ENCODE peak calls at places on chromosomes 2 and 18, in ten cellular contexts. One of them, this sample, is unnamed.

GRCh38 chr2:169397697-169398096 is 35.4 kb upstream of the LRP2 start:
- DNase-seq in left lung: no peak
- DNase-seq in aorta: no peak
- DNase-seq in COLO829: peak; percentile 70
- DNase-seq in M059J: peak; percentile 7
- DNase-seq in AG09319: no peak
- DNase-seq in gastrocnemius medialis: no peak
- DNase-seq in activated CD4-positive, alpha-beta T cell treated with anti-CD3 and anti-CD28 coated beads for 1 hour: no peak
- DNase-seq in SK-MEL-5: peak; percentile 61
- DNase-seq in heart right ventricle: no peak
- DNase-seq in this sample: no peak

GRCh38 chr2:63851912-63852311 is 10.2 kb downstream of the UGP2 start:
- DNase-seq in left lung: no peak
- DNase-seq in aorta: no peak
- DNase-seq in COLO829: no peak
- DNase-seq in M059J: peak; percentile 27
- DNase-seq in AG09319: no peak
- DNase-seq in gastrocnemius medialis: no peak
- DNase-seq in activated CD4-positive, alpha-beta T cell treated with anti-CD3 and anti-CD28 coated beads for 1 hour: no peak
- DNase-seq in SK-MEL-5: no peak
- DNase-seq in heart right ventricle: no peak
- DNase-seq in this sample: no peak

GRCh38 chr2:204691911-204692510 is 146.7 kb downstream of the PARD3B start:
- DNase-seq in left lung: no peak
- DNase-seq in aorta: no peak
- DNase-seq in COLO829: peak; percentile 69
- DNase-seq in M059J: peak; percentile 74
- DNase-seq in AG09319: peak; percentile 76
- DNase-seq in gastrocnemius medialis: peak; percentile 35
- DNase-seq in activated CD4-positive, alpha-beta T cell treated with anti-CD3 and anti-CD28 coated beads for 1 hour: no peak
- DNase-seq in SK-MEL-5: peak; percentile 83
- DNase-seq in heart right ventricle: no peak
- DNase-seq in this sample: peak; percentile 39

GRCh38 chr2:10617241-10617640 is 72.5 kb downstream of the NOL10 start:
- DNase-seq in left lung: no peak
- DNase-seq in aorta: no peak
- DNase-seq in COLO829: no peak
- DNase-seq in M059J: no peak
- DNase-seq in AG09319: no peak
- DNase-seq in gastrocnemius medialis: no peak
- DNase-seq in activated CD4-positive, alpha-beta T cell treated with anti-CD3 and anti-CD28 coated beads for 1 hour: no peak
- DNase-seq in SK-MEL-5: no peak
- DNase-seq in heart right ventricle: no peak
- DNase-seq in this sample: no peak

GRCh38 chr2:30188292-30188691 is 41.5 kb downstream of the YPEL5 start:
- DNase-seq in left lung: no peak
- DNase-seq in aorta: no peak
- DNase-seq in COLO829: no peak
- DNase-seq in M059J: no peak
- DNase-seq in AG09319: no peak
- DNase-seq in gastrocnemius medialis: no peak
- DNase-seq in activated CD4-positive, alpha-beta T cell treated with anti-CD3 and anti-CD28 coated beads for 1 hour: no peak
- DNase-seq in SK-MEL-5: no peak
- DNase-seq in heart right ventricle: no peak
- DNase-seq in this sample: no peak

GRCh38 chr2:43006834-43007543 is 214.6 kb upstream of the HAAO start:
- DNase-seq in left lung: no peak
- DNase-seq in aorta: no peak
- DNase-seq in COLO829: no peak
- DNase-seq in M059J: no peak
- DNase-seq in AG09319: no peak
- DNase-seq in gastrocnemius medialis: no peak
- DNase-seq in activated CD4-positive, alpha-beta T cell treated with anti-CD3 and anti-CD28 coated beads for 1 hour: no peak
- DNase-seq in SK-MEL-5: no peak
- DNase-seq in heart right ventricle: no peak
- DNase-seq in this sample: no peak

GRCh38 chr2:120656273-120656960 is 79.3 kb upstream of the GLI2 start:
- DNase-seq in left lung: no peak
- DNase-seq in aorta: no peak
- DNase-seq in COLO829: no peak
- DNase-seq in M059J: no peak
- DNase-seq in AG09319: no peak
- DNase-seq in gastrocnemius medialis: no peak
- DNase-seq in activated CD4-positive, alpha-beta T cell treated with anti-CD3 and anti-CD28 coated beads for 1 hour: no peak
- DNase-seq in SK-MEL-5: no peak
- DNase-seq in heart right ventricle: no peak
- DNase-seq in this sample: no peak

GRCh38 chr2:100882645-100883613 is 63.0 kb downstream of the NPAS2 start:
- DNase-seq in left lung: no peak
- DNase-seq in aorta: no peak
- DNase-seq in COLO829: no peak
- DNase-seq in M059J: peak; percentile 52
- DNase-seq in AG09319: no peak
- DNase-seq in gastrocnemius medialis: no peak
- DNase-seq in activated CD4-positive, alpha-beta T cell treated with anti-CD3 and anti-CD28 coated beads for 1 hour: no peak
- DNase-seq in SK-MEL-5: no peak
- DNase-seq in heart right ventricle: no peak
- DNase-seq in this sample: no peak

GRCh38 chr2:237698338-237698694 is 70.9 kb downstream of the LRRFIP1 start:
- DNase-seq in left lung: no peak
- DNase-seq in aorta: no peak
- DNase-seq in COLO829: no peak
- DNase-seq in M059J: no peak
- DNase-seq in AG09319: no peak
- DNase-seq in gastrocnemius medialis: no peak
- DNase-seq in activated CD4-positive, alpha-beta T cell treated with anti-CD3 and anti-CD28 coated beads for 1 hour: no peak
- DNase-seq in SK-MEL-5: no peak
- DNase-seq in heart right ventricle: no peak
- DNase-seq in this sample: no peak

GRCh38 chr18:32048507-32049091 is 30.0 kb downstream of the RNF125 start:
- DNase-seq in left lung: no peak
- DNase-seq in aorta: no peak
- DNase-seq in COLO829: peak; percentile 43
- DNase-seq in M059J: peak; percentile 31
- DNase-seq in AG09319: peak; percentile 12
- DNase-seq in gastrocnemius medialis: peak; percentile 19
- DNase-seq in activated CD4-positive, alpha-beta T cell treated with anti-CD3 and anti-CD28 coated beads for 1 hour: no peak
- DNase-seq in SK-MEL-5: peak; percentile 74
- DNase-seq in heart right ventricle: peak; percentile 35
- DNase-seq in this sample: no peak

GRCh38 chr2:173149491-173149890 is 73.8 kb downstream of the MAP3K20 start:
- DNase-seq in left lung: no peak
- DNase-seq in aorta: no peak
- DNase-seq in COLO829: no peak
- DNase-seq in M059J: no peak
- DNase-seq in AG09319: no peak
- DNase-seq in gastrocnemius medialis: no peak
- DNase-seq in activated CD4-positive, alpha-beta T cell treated with anti-CD3 and anti-CD28 coated beads for 1 hour: peak; percentile 7
- DNase-seq in SK-MEL-5: no peak
- DNase-seq in heart right ventricle: no peak
- DNase-seq in this sample: no peak

GRCh38 chr2:180507028-180507427 is 473.4 kb upstream of the UBE2E3 start:
- DNase-seq in left lung: no peak
- DNase-seq in aorta: no peak
- DNase-seq in COLO829: no peak
- DNase-seq in M059J: peak; percentile 30
- DNase-seq in AG09319: no peak
- DNase-seq in gastrocnemius medialis: no peak
- DNase-seq in activated CD4-positive, alpha-beta T cell treated with anti-CD3 and anti-CD28 coated beads for 1 hour: no peak
- DNase-seq in SK-MEL-5: no peak
- DNase-seq in heart right ventricle: no peak
- DNase-seq in this sample: no peak

GRCh38 chr2:166373951-166374350 is 1.8 kb downstream of the SCN9A start:
- DNase-seq in left lung: no peak
- DNase-seq in aorta: no peak
- DNase-seq in COLO829: peak; percentile 56
- DNase-seq in M059J: peak; percentile 74
- DNase-seq in AG09319: no peak
- DNase-seq in gastrocnemius medialis: no peak
- DNase-seq in activated CD4-positive, alpha-beta T cell treated with anti-CD3 and anti-CD28 coated beads for 1 hour: no peak
- DNase-seq in SK-MEL-5: peak; percentile 4
- DNase-seq in heart right ventricle: no peak
- DNase-seq in this sample: no peak

GRCh38 chr2:236102971-236103370 is 65.2 kb downstream of the GBX2 start:
- DNase-seq in left lung: peak; percentile 50
- DNase-seq in aorta: peak; percentile 53
- DNase-seq in COLO829: no peak
- DNase-seq in M059J: no peak
- DNase-seq in AG09319: no peak
- DNase-seq in gastrocnemius medialis: no peak
- DNase-seq in activated CD4-positive, alpha-beta T cell treated with anti-CD3 and anti-CD28 coated beads for 1 hour: no peak
- DNase-seq in SK-MEL-5: no peak
- DNase-seq in heart right ventricle: no peak
- DNase-seq in this sample: no peak

GRCh38 chr2:134371041-134371440 is 117.2 kb downstream of the MGAT5 start:
- DNase-seq in left lung: no peak
- DNase-seq in aorta: no peak
- DNase-seq in COLO829: no peak
- DNase-seq in M059J: peak; percentile 93
- DNase-seq in AG09319: no peak
- DNase-seq in gastrocnemius medialis: no peak
- DNase-seq in activated CD4-positive, alpha-beta T cell treated with anti-CD3 and anti-CD28 coated beads for 1 hour: no peak
- DNase-seq in SK-MEL-5: no peak
- DNase-seq in heart right ventricle: no peak
- DNase-seq in this sample: peak; percentile 46

GRCh38 chr2:160142472-160142871 is 57.6 kb downstream of the ITGB6 start:
- DNase-seq in left lung: no peak
- DNase-seq in aorta: no peak
- DNase-seq in COLO829: no peak
- DNase-seq in M059J: peak; percentile 79
- DNase-seq in AG09319: no peak
- DNase-seq in gastrocnemius medialis: no peak
- DNase-seq in activated CD4-positive, alpha-beta T cell treated with anti-CD3 and anti-CD28 coated beads for 1 hour: no peak
- DNase-seq in SK-MEL-5: no peak
- DNase-seq in heart right ventricle: no peak
- DNase-seq in this sample: no peak

GRCh38 chr2:207135801-207136457 is 29.8 kb downstream of the KLF7 start:
- DNase-seq in left lung: no peak
- DNase-seq in aorta: no peak
- DNase-seq in COLO829: no peak
- DNase-seq in M059J: peak; percentile 60
- DNase-seq in AG09319: no peak
- DNase-seq in gastrocnemius medialis: no peak
- DNase-seq in activated CD4-positive, alpha-beta T cell treated with anti-CD3 and anti-CD28 coated beads for 1 hour: no peak
- DNase-seq in SK-MEL-5: no peak
- DNase-seq in heart right ventricle: no peak
- DNase-seq in this sample: no peak

GRCh38 chr2:108936868-108937265 is 52.2 kb downstream of the EDAR start:
- DNase-seq in left lung: no peak
- DNase-seq in aorta: peak; percentile 55
- DNase-seq in COLO829: no peak
- DNase-seq in M059J: no peak
- DNase-seq in AG09319: no peak
- DNase-seq in gastrocnemius medialis: no peak
- DNase-seq in activated CD4-positive, alpha-beta T cell treated with anti-CD3 and anti-CD28 coated beads for 1 hour: no peak
- DNase-seq in SK-MEL-5: no peak
- DNase-seq in heart right ventricle: peak; percentile 56
- DNase-seq in this sample: no peak

GRCh38 chr2:150485871-150486538 is 1.5 kb downstream of the RND3 start:
- DNase-seq in left lung: peak; percentile 88
- DNase-seq in aorta: peak; percentile 95
- DNase-seq in COLO829: no peak
- DNase-seq in M059J: peak; percentile 83
- DNase-seq in AG09319: no peak
- DNase-seq in gastrocnemius medialis: peak; percentile 18
- DNase-seq in activated CD4-positive, alpha-beta T cell treated with anti-CD3 and anti-CD28 coated beads for 1 hour: no peak
- DNase-seq in SK-MEL-5: peak; percentile 16
- DNase-seq in heart right ventricle: peak; percentile 77
- DNase-seq in this sample: no peak

GRCh38 chr18:75489493-75490190 is 62.1 kb upstream of the SMIM21 start:
- DNase-seq in left lung: no peak
- DNase-seq in aorta: no peak
- DNase-seq in COLO829: peak; percentile 48
- DNase-seq in M059J: peak; percentile 95
- DNase-seq in AG09319: peak; percentile 72
- DNase-seq in gastrocnemius medialis: no peak
- DNase-seq in activated CD4-positive, alpha-beta T cell treated with anti-CD3 and anti-CD28 coated beads for 1 hour: no peak
- DNase-seq in SK-MEL-5: no peak
- DNase-seq in heart right ventricle: no peak
- DNase-seq in this sample: peak; percentile 89

GRCh38 chr2:142562900-142563299 is 314.6 kb upstream of the KYNU start:
- DNase-seq in left lung: peak; percentile 63
- DNase-seq in aorta: no peak
- DNase-seq in COLO829: no peak
- DNase-seq in M059J: no peak
- DNase-seq in AG09319: no peak
- DNase-seq in gastrocnemius medialis: no peak
- DNase-seq in activated CD4-positive, alpha-beta T cell treated with anti-CD3 and anti-CD28 coated beads for 1 hour: no peak
- DNase-seq in SK-MEL-5: no peak
- DNase-seq in heart right ventricle: no peak
- DNase-seq in this sample: no peak

GRCh38 chr18:7878265-7879173 is 311.4 kb downstream of the PTPRM start:
- DNase-seq in left lung: no peak
- DNase-seq in aorta: no peak
- DNase-seq in COLO829: no peak
- DNase-seq in M059J: peak; percentile 68
- DNase-seq in AG09319: no peak
- DNase-seq in gastrocnemius medialis: no peak
- DNase-seq in activated CD4-positive, alpha-beta T cell treated with anti-CD3 and anti-CD28 coated beads for 1 hour: no peak
- DNase-seq in SK-MEL-5: no peak
- DNase-seq in heart right ventricle: no peak
- DNase-seq in this sample: no peak

GRCh38 chr2:42036413-42036812 is 11.4 kb upstream of the PKDCC start:
- DNase-seq in left lung: no peak
- DNase-seq in aorta: no peak
- DNase-seq in COLO829: no peak
- DNase-seq in M059J: no peak
- DNase-seq in AG09319: no peak
- DNase-seq in gastrocnemius medialis: no peak
- DNase-seq in activated CD4-positive, alpha-beta T cell treated with anti-CD3 and anti-CD28 coated beads for 1 hour: no peak
- DNase-seq in SK-MEL-5: no peak
- DNase-seq in heart right ventricle: no peak
- DNase-seq in this sample: no peak

GRCh38 chr2:85053802-85054201 is 79.4 kb upstream of the TCF7L1 start:
- DNase-seq in left lung: no peak
- DNase-seq in aorta: no peak
- DNase-seq in COLO829: no peak
- DNase-seq in M059J: peak; percentile 33
- DNase-seq in AG09319: no peak
- DNase-seq in gastrocnemius medialis: peak; percentile 22
- DNase-seq in activated CD4-positive, alpha-beta T cell treated with anti-CD3 and anti-CD28 coated beads for 1 hour: no peak
- DNase-seq in SK-MEL-5: no peak
- DNase-seq in heart right ventricle: no peak
- DNase-seq in this sample: peak; percentile 24

GRCh38 chr2:59680863-59681262 is 872.6 kb downstream of the BCL11A start:
- DNase-seq in left lung: no peak
- DNase-seq in aorta: no peak
- DNase-seq in COLO829: no peak
- DNase-seq in M059J: peak; percentile 11
- DNase-seq in AG09319: no peak
- DNase-seq in gastrocnemius medialis: peak; percentile 46
- DNase-seq in activated CD4-positive, alpha-beta T cell treated with anti-CD3 and anti-CD28 coated beads for 1 hour: no peak
- DNase-seq in SK-MEL-5: no peak
- DNase-seq in heart right ventricle: no peak
- DNase-seq in this sample: no peak

GRCh38 chr2:145034511-145034910 is 514.6 kb upstream of the ZEB2 start:
- DNase-seq in left lung: no peak
- DNase-seq in aorta: no peak
- DNase-seq in COLO829: no peak
- DNase-seq in M059J: no peak
- DNase-seq in AG09319: no peak
- DNase-seq in gastrocnemius medialis: no peak
- DNase-seq in activated CD4-positive, alpha-beta T cell treated with anti-CD3 and anti-CD28 coated beads for 1 hour: no peak
- DNase-seq in SK-MEL-5: no peak
- DNase-seq in heart right ventricle: no peak
- DNase-seq in this sample: no peak

GRCh38 chr2:187541086-187542085 is 12.8 kb downstream of the TFPI start:
- DNase-seq in left lung: no peak
- DNase-seq in aorta: no peak
- DNase-seq in COLO829: peak; percentile 24
- DNase-seq in M059J: peak; percentile 90
- DNase-seq in AG09319: peak; percentile 52
- DNase-seq in gastrocnemius medialis: peak; percentile 35
- DNase-seq in activated CD4-positive, alpha-beta T cell treated with anti-CD3 and anti-CD28 coated beads for 1 hour: no peak
- DNase-seq in SK-MEL-5: peak; percentile 74
- DNase-seq in heart right ventricle: no peak
- DNase-seq in this sample: peak; percentile 68

GRCh38 chr2:212330263-212330662 is 208.3 kb downstream of the ERBB4 start:
- DNase-seq in left lung: peak; percentile 9
- DNase-seq in aorta: no peak
- DNase-seq in COLO829: no peak
- DNase-seq in M059J: peak; percentile 2
- DNase-seq in AG09319: no peak
- DNase-seq in gastrocnemius medialis: no peak
- DNase-seq in activated CD4-positive, alpha-beta T cell treated with anti-CD3 and anti-CD28 coated beads for 1 hour: no peak
- DNase-seq in SK-MEL-5: no peak
- DNase-seq in heart right ventricle: peak; percentile 8
- DNase-seq in this sample: no peak

This sample was measured in BJ.